ENCODE peak calls at places on chromosomes 13 and 19, in eight cellular contexts. P is ovary; E is PC-9; O is lung; X is lower leg skin; I is colonic mucosa; C is foreskin fibroblast; J is CD4-positive, alpha-beta T cell. H is an unnamed sample.

GRCh38 chr19:33329727-33330126 is 27.4 kb upstream of the CEBPA start:
- DNase-seq in P (no peak), E (no peak), O (no peak), X (no peak), I (no peak), C (no peak), J (no peak), H (no peak)

GRCh38 chr13:110711778-110712070 is 1.8 kb upstream of the ING1 start:
- DNase-seq in P (no peak), E (no peak), O (no peak), X (no peak), I (peak), C (peak), J (no peak), H (no peak)

GRCh38 chr13:37306778-37307544 is 201.5 kb upstream of the CSNK1A1L start:
- DNase-seq in P (no peak), E (peak), O (no peak), X (no peak), I (no peak), C (peak), J (no peak), H (no peak)

GRCh38 chr19:31803819-31804446 is 454.7 kb upstream of the TSHZ3 start:
- DNase-seq in P (no peak), E (no peak), O (peak), X (no peak), I (no peak), C (no peak), J (no peak), H (no peak)

GRCh38 chr13:90968510-90968909 is 379.0 kb upstream of the MIR17HG start:
- DNase-seq in P (no peak), E (peak), O (no peak), X (no peak), I (no peak), C (no peak), J (no peak), H (peak)

GRCh38 chr13:113442354-113442984 is 10.8 kb downstream of the ADPRHL1 start:
- DNase-seq in P (peak), E (no peak), O (no peak), X (no peak), I (no peak), C (no peak), J (no peak), H (no peak)

GRCh38 chr19:13966684-13967128 is 14.4 kb downstream of the DCAF15 start:
- DNase-seq in P (no peak), E (no peak), O (no peak), X (no peak), I (no peak), C (no peak), J (no peak), H (no peak)

GRCh38 chr19:42634409-42635232 is 39.9 kb upstream of the CEACAM8 start:
- DNase-seq in P (no peak), E (peak), O (no peak), X (no peak), I (no peak), C (peak), J (no peak), H (peak)

GRCh38 chr19:18659281-18660050 is 22.6 kb downstream of the KLHL26 start:
- DNase-seq in P (peak), E (no peak), O (no peak), X (no peak), I (no peak), C (peak), J (no peak), H (peak)

GRCh38 chr19:3186377-3186688 is 603 bp downstream of the NCLN start:
- DNase-seq in P (peak), E (no peak), O (no peak), X (no peak), I (no peak), C (peak), J (no peak), H (no peak)

GRCh38 chr13:28533049-28533436 is 38.1 kb upstream of the FLT1 start:
- DNase-seq in P (no peak), E (no peak), O (no peak), X (no peak), I (no peak), C (peak), J (no peak), H (no peak)

GRCh38 chr19:43934055-43934984 is 762 bp downstream of the ZNF45 start:
- DNase-seq in P (no peak), E (no peak), O (no peak), X (no peak), I (no peak), C (peak), J (no peak), H (no peak)

GRCh38 chr19:47019431-47020041 is at the start of gene NPAS1:
- DNase-seq in P (no peak), E (no peak), O (no peak), X (no peak), I (no peak), C (peak), J (no peak), H (no peak)

GRCh38 chr19:51594774-51595109 is 23.7 kb downstream of the ZNF175 start:
- DNase-seq in P (no peak), E (no peak), O (no peak), X (no peak), I (no peak), C (no peak), J (no peak), H (no peak)

GRCh38 chr13:25422153-25422552 is 50.4 kb downstream of the ATP8A2 start:
- DNase-seq in P (no peak), E (no peak), O (no peak), X (no peak), I (no peak), C (no peak), J (no peak), H (no peak)

GRCh38 chr19:41373993-41374392 is 2.3 kb upstream of the TMEM91 start:
- DNase-seq in P (peak), E (no peak), O (peak), X (peak), I (peak), C (peak), J (no peak), H (no peak)

GRCh38 chr19:7654401-7654800 is 14.4 kb upstream of the RETN start:
- DNase-seq in P (no peak), E (no peak), O (no peak), X (no peak), I (no peak), C (peak), J (no peak), H (no peak)

GRCh38 chr13:93700115-93700514 is 473.5 kb downstream of the GPC6 start:
- DNase-seq in P (no peak), E (no peak), O (no peak), X (no peak), I (no peak), C (peak), J (no peak), H (no peak)
- TF ChIP-seq CTCF in P (no peak), E (no peak), O (no peak), X (no peak), I (no peak), C (no peak), J (no peak), H (no peak)

GRCh38 chr19:16892868-16893685 is 4.3 kb downstream of the F2RL3 start:
- DNase-seq in P (no peak), E (no peak), O (no peak), X (no peak), I (no peak), C (no peak), J (no peak), H (no peak)
- TF ChIP-seq CTCF in P (no peak), E (no peak), O (no peak), X (no peak), I (no peak), C (no peak), J (no peak), H (no peak)

GRCh38 chr19:12202250-12202649 is 39.4 kb downstream of the ZNF136 start:
- DNase-seq in P (no peak), E (peak), O (no peak), X (peak), I (peak), C (peak), J (peak), H (no peak)
- TF ChIP-seq CTCF in P (no peak), E (peak), O (peak), X (no peak), I (peak), C (no peak), J (peak), H (peak)

GRCh38 chr19:16527971-16528521 is 14.2 kb downstream of the CHERP start:
- DNase-seq in P (no peak), E (no peak), O (no peak), X (no peak), I (no peak), C (peak), J (no peak), H (peak)
- TF ChIP-seq CTCF in P (no peak), E (peak), O (no peak), X (no peak), I (peak), C (peak), J (peak), H (peak)

GRCh38 chr13:59458908-59459579 is 704.7 kb downstream of the DIAPH3 start:
- DNase-seq in P (no peak), E (no peak), O (no peak), X (no peak), I (no peak), C (peak), J (no peak), H (no peak)
- TF ChIP-seq CTCF in P (no peak), E (no peak), O (no peak), X (no peak), I (no peak), C (no peak), J (no peak), H (no peak)

DNA sequence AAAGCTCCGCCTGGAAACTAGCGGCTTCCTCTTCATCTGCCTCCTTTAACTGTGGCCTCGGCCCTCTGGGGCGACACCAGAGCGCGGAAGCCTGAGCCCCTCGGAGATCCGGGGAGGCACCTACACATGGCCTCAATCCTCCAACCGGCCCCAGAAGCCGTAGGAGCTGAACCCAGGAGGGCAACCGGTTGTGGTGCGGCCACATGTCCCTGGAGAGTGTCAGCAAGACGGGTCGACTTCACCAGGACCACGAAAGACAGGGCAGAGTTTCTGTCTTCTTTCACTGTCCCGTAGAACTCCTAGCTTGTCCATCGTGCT is 3.7 kb upstream of the SOX1 start:
- DNase-seq in P (no peak), E (no peak), O (no peak), X (peak), I (no peak), C (no peak), J (no peak), H (no peak)
- TF ChIP-seq CTCF in P (no peak), E (no peak), O (no peak), X (no peak), I (no peak), C (no peak), J (no peak), H (no peak)

DNA sequence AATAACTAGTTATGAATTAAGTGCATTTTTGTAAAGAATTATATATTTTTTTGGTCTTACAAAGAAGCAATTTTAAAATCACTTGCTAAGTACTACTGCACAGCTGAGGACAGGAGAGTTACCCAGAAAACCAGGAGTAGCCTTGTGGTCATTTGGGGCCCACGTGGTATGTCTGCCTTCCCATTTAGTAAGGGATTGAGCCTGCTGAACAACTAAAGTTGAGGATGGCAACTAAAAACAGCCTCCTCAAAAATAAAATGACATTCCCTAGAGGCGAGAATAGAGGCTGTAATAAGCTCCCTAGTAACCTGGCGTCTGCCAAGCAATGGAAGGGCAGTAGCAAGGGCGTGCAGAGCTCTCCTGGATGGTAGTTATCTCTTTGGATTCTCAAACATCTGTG is 36.3 kb downstream of the DOCK9 start:
- DNase-seq in P (no peak), E (no peak), O (no peak), X (no peak), I (no peak), C (no peak), J (no peak), H (no peak)
- TF ChIP-seq CTCF in P (no peak), E (no peak), O (no peak), X (no peak), I (no peak), C (no peak), J (no peak), H (no peak)

GRCh38 chr19:53471916-53472315 is 4.4 kb downstream of the ZNF813 start:
- DNase-seq in P (no peak), E (no peak), O (no peak), X (no peak), I (no peak), C (no peak), J (no peak), H (no peak)

GRCh38 chr19:53463263-53463662 is 4.3 kb upstream of the ZNF813 start:
- DNase-seq in P (peak), E (no peak), O (peak), X (no peak), I (peak), C (peak), J (no peak), H (no peak)

GRCh38 chr19:53466726-53467125 is 807 bp upstream of the ZNF813 start:
- DNase-seq in P (no peak), E (no peak), O (no peak), X (no peak), I (no peak), C (peak), J (no peak), H (no peak)

GRCh38 chr19:53467503-53468262 is at the start of gene ZNF813:
- DNase-seq in P (peak), E (peak), O (peak), X (peak), I (peak), C (peak), J (peak), H (peak)

GRCh38 chr19:53467138-53467502 is 413 bp upstream of the ZNF813 start:
- DNase-seq in P (no peak), E (no peak), O (no peak), X (peak), I (no peak), C (no peak), J (no peak), H (peak)
- TF ChIP-seq CTCF in P (no peak), E (no peak), O (no peak), X (no peak), I (no peak), C (no peak), J (no peak), H (no peak)